ENCODE peak calls at places on chromosomes 7 and 10, in four cellular contexts. W is GM12878, L is K562, O is HepG2. J is an unnamed sample.

GRCh38 chr7:93923291-93923690 is 1.8 kb downstream of the GNG11 start:
- DNase-seq in O (no peak), W (no peak), L (no peak), J (no peak)

GRCh38 chr10:59922907-59923306 is 16.6 kb upstream of the CCDC6 start:
- DNase-seq in W (no peak), O (no peak), L (no peak), J (no peak)

GRCh38 chr10:51937736-51938135 is 238.3 kb upstream of the CSTF2T start:
- DNase-seq in L (no peak), W (no peak), O (no peak), J (no peak)

GRCh38 chr7:70266186-70266585 is 667.9 kb downstream of the AUTS2 start:
- DNase-seq in L (no peak), O (no peak), W (no peak), J (no peak)

GRCh38 chr7:55534262-55534915 is 37.9 kb downstream of the VOPP1 start:
- DNase-seq in O (peak; percentile 30), W (peak; percentile 99), L (no peak), J (no peak)

GRCh38 chr10:21517983-21518628 is 7.4 kb downstream of the SKIDA1 start:
- DNase-seq in W (no peak), O (no peak), L (no peak), J (no peak)

GRCh38 chr7:106110238-106110560 is 1.9 kb downstream of the SYPL1 start:
- DNase-seq in W (no peak), O (no peak), L (peak; percentile 47), J (no peak)

GRCh38 chr7:54166419-54166818 is 375.8 kb upstream of the VSTM2A start:
- DNase-seq in O (no peak), W (no peak), L (no peak), J (no peak)

GRCh38 chr10:21519327-21519933 is 6.1 kb downstream of the SKIDA1 start:
- DNase-seq in W (no peak), L (no peak), O (no peak), J (no peak)

GRCh38 chr7:77235280-77235679 is 35.7 kb upstream of the FGL2 start:
- DNase-seq in W (no peak), O (no peak), L (no peak), J (no peak)

GRCh38 chr7:124100190-124100589 is 67.3 kb upstream of the TMEM229A start:
- DNase-seq in O (no peak), L (no peak), W (no peak), J (no peak)

GRCh38 chr7:26535483-26536069 is 243.9 kb downstream of the SNX10 start:
- DNase-seq in W (no peak), O (no peak), L (no peak), J (no peak)

GRCh38 chr7:126163647-126164046 is 1089.1 kb downstream of the GRM8 start:
- DNase-seq in W (no peak), O (no peak), L (no peak), J (no peak)

GRCh38 chr7:31370610-31371009 is 30.1 kb upstream of the NEUROD6 start:
- DNase-seq in L (no peak), O (no peak), W (no peak), J (no peak)

GRCh38 chr7:26369519-26370385 is 78.1 kb downstream of the SNX10 start:
- DNase-seq in O (peak; percentile 36), W (no peak), L (peak; percentile 72), J (no peak)

GRCh38 chr7:91800389-91800788 is 80.1 kb downstream of the MTERF1 start:
- DNase-seq in W (no peak), L (no peak), O (no peak), J (peak; percentile 12)

GRCh38 chr10:128087884-128088695 is 38.1 kb downstream of the MKI67 start:
- DNase-seq in W (no peak), O (peak; percentile 18), L (peak; percentile 10), J (peak; percentile 38)

GRCh38 chr10:24208661-24209420 is at the start of gene KIAA1217:
- DNase-seq in O (peak; percentile 76), W (no peak), L (no peak), J (peak; percentile 44)

GRCh38 chr7:105581066-105581811 is at the start of gene EFCAB10:
- DNase-seq in L (no peak), O (peak; percentile 75), W (no peak), J (peak; percentile 97)

GRCh38 chr7:139871276-139871675 is 42.2 kb downstream of the TBXAS1 start:
- DNase-seq in O (no peak), L (no peak), W (no peak), J (no peak)

GRCh38 chr7:134747326-134747725 is 32.1 kb upstream of the CALD1 start:
- DNase-seq in L (no peak), O (no peak), W (no peak), J (no peak)

GRCh38 chr7:121505021-121505420 is 108.9 kb upstream of the FAM3C start:
- DNase-seq in O (no peak), L (no peak), W (no peak), J (no peak)

GRCh38 chr7:127437772-127438330 is 45.3 kb upstream of the ZNF800 start:
- DNase-seq in L (no peak), O (no peak), W (no peak), J (no peak)

GRCh38 chr10:111076682-111077661 is at the start of gene ADRA2A:
- DNase-seq in L (no peak), W (no peak), O (no peak), J (peak; percentile 73)

GRCh38 chr10:93390691-93391090 is 91.4 kb downstream of the MYOF start:
- DNase-seq in L (no peak), W (no peak), O (no peak), J (no peak)

GRCh38 chr7:106239406-106239805 is 45.4 kb downstream of the NAMPT start:
- DNase-seq in W (no peak), L (no peak), O (no peak), J (no peak)

GRCh38 chr10:72087392-72087968 is 871 bp downstream of the SPOCK2 start:
- DNase-seq in W (no peak), L (no peak), O (no peak), J (peak; percentile 31)

GRCh38 chr7:50562126-50562525 is 3.1 kb downstream of the DDC start:
- DNase-seq in W (no peak), O (no peak), L (peak; percentile 12), J (peak; percentile 33)

GRCh38 chr10:69344591-69345244 is 66.4 kb downstream of the HK1 start:
- DNase-seq in L (peak; percentile 56), W (peak; percentile 28), O (no peak), J (no peak)

GRCh38 chr10:129096340-129096984 is 370.6 kb upstream of the MGMT start:
- DNase-seq in W (no peak), O (no peak), L (no peak), J (no peak)

GRCh38 chr7:37054631-37055300 is 330.5 kb upstream of the AOAH start:
- DNase-seq in L (no peak), W (no peak), O (no peak), J (no peak)

GRCh38 chr7:131109011-131109756 is 218.5 kb upstream of the MKLN1 start:
- DNase-seq in W (no peak), O (no peak), L (peak; percentile 42), J (no peak)

GRCh38 chr10:129495697-129496096 is 28.7 kb downstream of the MGMT start:
- DNase-seq in W (no peak), L (no peak), O (no peak), J (no peak)

GRCh38 chr7:104272767-104273384 is 55.5 kb upstream of the LHFPL3 start:
- DNase-seq in L (peak; percentile 29), W (no peak), O (peak; percentile 36), J (no peak)

GRCh38 chr7:43083091-43083490 is 29.4 kb upstream of the HECW1 start:
- DNase-seq in W (no peak), O (no peak), L (no peak), J (no peak)
- TF ChIP-seq CREM in W (no peak), O (no peak), L (no peak), J (no peak)

DNA sequence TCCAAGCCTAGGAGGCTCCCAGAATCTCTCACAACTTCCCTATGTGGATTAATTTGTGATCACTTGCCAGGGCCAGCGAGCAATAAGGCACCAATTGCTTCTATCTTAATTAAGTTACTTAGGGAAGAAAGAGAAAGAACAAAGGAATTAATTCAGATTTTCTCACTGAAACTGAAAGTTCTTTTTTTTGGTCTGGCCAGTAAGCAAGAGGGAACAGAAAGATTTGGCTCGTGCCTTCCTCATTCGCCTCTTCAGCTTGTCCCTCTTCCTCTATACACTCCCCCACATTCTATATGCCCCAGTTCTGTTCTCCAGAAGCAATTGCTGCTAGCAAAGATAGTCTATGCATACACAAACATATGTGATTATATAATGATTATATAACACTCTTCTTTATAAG is 34.0 kb downstream of the MAP3K8 start:
- DNase-seq in L (no peak), W (no peak), O (no peak), J (no peak)
- TF ChIP-seq CREM in L (no peak), W (no peak), O (no peak), J (no peak)

GRCh38 chr10:113822174-113822573 is 31.7 kb downstream of the DCLRE1A start:
- DNase-seq in O (no peak), W (no peak), L (peak; percentile 68), J (no peak)

GRCh38 chr10:113820507-113820906 is 33.4 kb downstream of the DCLRE1A start:
- DNase-seq in L (peak; percentile 19), W (no peak), O (no peak), J (peak; percentile 52)

GRCh38 chr10:113825791-113826190 is 28.1 kb downstream of the DCLRE1A start:
- DNase-seq in W (no peak), O (no peak), L (no peak), J (no peak)

DNA sequence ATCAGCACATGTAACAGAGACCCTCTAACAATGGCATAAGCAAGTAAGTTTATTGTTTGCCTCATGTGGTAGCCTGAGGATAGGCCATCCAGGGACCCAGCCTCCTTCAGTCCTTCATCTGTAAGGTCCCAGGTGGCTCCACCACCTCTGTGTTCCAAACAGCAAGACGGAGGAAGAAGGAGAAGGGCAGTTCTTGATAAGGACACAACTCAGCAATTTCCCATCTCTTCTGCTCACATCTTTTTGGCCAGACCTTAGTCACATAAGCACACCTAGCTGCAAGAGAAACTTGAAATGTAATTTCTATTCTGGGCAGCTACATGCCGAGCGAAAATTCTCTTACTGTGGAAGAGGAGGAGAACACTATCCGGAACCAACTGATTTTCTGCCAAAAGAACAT is 33.9 kb downstream of the DCLRE1A start:
- DNase-seq in L (peak; percentile 49), W (no peak), O (no peak), J (no peak)
- TF ChIP-seq CREM in L (no peak), W (no peak), O (no peak), J (no peak)

DNA sequence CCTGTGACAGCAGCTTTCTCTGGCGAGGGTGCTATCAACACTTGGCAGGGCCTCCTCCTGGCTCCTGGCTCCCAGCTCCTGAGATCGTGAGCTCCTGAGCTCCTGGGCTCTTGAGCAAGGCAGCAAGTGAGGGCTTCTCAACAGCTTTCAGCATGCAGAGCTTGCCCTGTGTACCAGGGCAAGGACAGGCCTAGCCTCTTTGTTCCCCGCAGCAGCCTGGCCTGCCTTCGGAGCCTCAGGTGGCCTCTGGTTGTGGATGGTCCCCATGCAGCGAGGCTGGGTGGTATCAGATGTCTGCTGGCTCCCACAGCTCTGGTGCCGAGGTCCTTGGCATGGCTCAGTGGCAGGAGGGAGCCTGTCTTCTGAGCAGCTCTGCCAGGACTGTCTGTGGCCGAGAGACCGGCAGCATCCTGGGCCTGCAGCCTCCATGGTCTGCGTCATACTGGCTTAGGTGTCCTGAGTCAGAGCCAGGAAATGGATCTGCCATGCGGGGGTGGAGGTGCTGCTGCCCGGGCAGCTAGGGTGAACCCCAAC is 44.2 kb downstream of the ZMIZ1 start:
- DNase-seq in L (no peak), O (no peak), W (no peak), J (no peak)
- TF ChIP-seq CREM in L (no peak), O (no peak), W (no peak), J (no peak)